ENCODE peak calls at places on chromosomes 11 and 22, in nine cellular contexts. P, M, X, E, I, D, A, B and T are unnamed samples.

GRCh38 chr11:30960387-30960992 is 374.3 kb upstream of the MPPED2 start:
- DNase-seq in P (no peak), M (no peak), X (peak), E (no peak), I (no peak), D (peak), A (peak), B (no peak), T (no peak)

GRCh38 chr11:118532852-118533768 is 2.1 kb downstream of the TMEM25 start:
- DNase-seq in P (no peak), M (no peak), X (no peak), E (no peak), I (no peak), D (no peak), A (no peak), B (no peak), T (no peak)

GRCh38 chr11:124608146-124608545 is 3.1 kb upstream of the PANX3 start:
- DNase-seq in P (no peak), M (no peak), X (no peak), E (no peak), I (no peak), D (peak), A (no peak), B (no peak), T (no peak)

GRCh38 chr11:88508808-88509581 is 171.5 kb upstream of the CTSC start:
- DNase-seq in P (no peak), M (peak), X (no peak), E (no peak), I (no peak), D (no peak), A (peak), B (peak), T (no peak)

GRCh38 chr22:22949953-22950352 is 62.3 kb downstream of the IGLL5 start:
- DNase-seq in P (no peak), M (no peak), X (no peak), E (peak), I (no peak), D (no peak), A (no peak), B (no peak), T (no peak)

GRCh38 chr11:14308114-14308896 is 50.7 kb downstream of the RRAS2 start:
- DNase-seq in P (no peak), M (peak), X (peak), E (no peak), I (peak), D (peak), A (peak), B (no peak), T (no peak)

GRCh38 chr22:17902960-17903359 is 121.4 kb downstream of the MICAL3 start:
- DNase-seq in P (no peak), M (no peak), X (no peak), E (no peak), I (no peak), D (no peak), A (no peak), B (no peak), T (no peak)

GRCh38 chr11:111936045-111936400 is 1.1 kb upstream of the DIXDC1 start:
- DNase-seq in P (no peak), M (no peak), X (no peak), E (no peak), I (no peak), D (peak), A (peak), B (no peak), T (no peak)

GRCh38 chr11:116984589-116984988 is 113.6 kb downstream of the SIK3 start:
- DNase-seq in P (no peak), M (no peak), X (no peak), E (no peak), I (no peak), D (peak), A (peak), B (no peak), T (no peak)

GRCh38 chr22:24115247-24116207 is 65.8 kb upstream of the SUSD2 start:
- DNase-seq in P (no peak), M (no peak), X (no peak), E (no peak), I (no peak), D (no peak), A (no peak), B (no peak), T (no peak)

GRCh38 chr11:58631378-58631777 is 8.9 kb downstream of the CNTF start:
- DNase-seq in P (no peak), M (no peak), X (no peak), E (no peak), I (no peak), D (no peak), A (no peak), B (no peak), T (no peak)

GRCh38 chr11:74154621-74155281 is 16.1 kb downstream of the C2CD3 start:
- DNase-seq in P (no peak), M (no peak), X (no peak), E (no peak), I (no peak), D (peak), A (peak), B (no peak), T (no peak)

GRCh38 chr22:28116261-28116673 is 197.2 kb upstream of the PITPNB start:
- DNase-seq in P (peak), M (no peak), X (no peak), E (no peak), I (no peak), D (peak), A (peak), B (peak), T (no peak)

GRCh38 chr11:68213555-68214172 is 568 bp upstream of the KMT5B start:
- DNase-seq in P (peak), M (peak), X (peak), E (peak), I (peak), D (peak), A (peak), B (peak), T (peak)

GRCh38 chr22:40123387-40123786 is 54.3 kb upstream of the TNRC6B start:
- DNase-seq in P (no peak), M (no peak), X (no peak), E (no peak), I (no peak), D (no peak), A (no peak), B (no peak), T (no peak)

GRCh38 chr11:56509439-56509838 is 18.3 kb upstream of the OR5M8 start:
- DNase-seq in P (no peak), M (no peak), X (no peak), E (no peak), I (no peak), D (no peak), A (no peak), B (no peak), T (no peak)

GRCh38 chr11:11407065-11407737 is 54.2 kb upstream of the CSNK2A3 start:
- DNase-seq in P (no peak), M (no peak), X (peak), E (no peak), I (no peak), D (no peak), A (no peak), B (no peak), T (no peak)

GRCh38 chr11:33377852-33378385 is 120.7 kb downstream of the HIPK3 start:
- DNase-seq in P (no peak), M (no peak), X (no peak), E (no peak), I (no peak), D (no peak), A (peak), B (no peak), T (no peak)

GRCh38 chr11:113550179-113550578 is 75.0 kb upstream of the DRD2 start:
- DNase-seq in P (no peak), M (no peak), X (peak), E (no peak), I (no peak), D (no peak), A (no peak), B (no peak), T (no peak)

GRCh38 chr11:17803751-17804334 is 69.3 kb downstream of the KCNC1 start:
- DNase-seq in P (no peak), M (no peak), X (no peak), E (no peak), I (no peak), D (no peak), A (no peak), B (no peak), T (no peak)

GRCh38 chr22:44815099-44816070 is 63.0 kb downstream of the ARHGAP8 start:
- DNase-seq in P (no peak), M (no peak), X (no peak), E (no peak), I (no peak), D (no peak), A (no peak), B (no peak), T (no peak)